ENCODE peak calls at places on chromosomes 2 and 18, in five cellular contexts. U, A, X, F and K are unnamed samples.

GRCh38 chr2:12606472-12607000 is 110.2 kb upstream of the TRIB2 start:
- DNase-seq in U (peak; percentile 67), A (no peak), X (peak; percentile 20), F (no peak), K (no peak)

GRCh38 chr2:191635333-191636234 is 42.4 kb upstream of the NABP1 start:
- DNase-seq in U (peak; percentile 95), A (no peak), X (peak; percentile 60), F (no peak), K (no peak)

GRCh38 chr2:148814143-148814852 is 60.7 kb upstream of the KIF5C start:
- DNase-seq in U (peak; percentile 70), A (no peak), X (no peak), F (no peak), K (no peak)

GRCh38 chr2:86074256-86074655 is 31.4 kb downstream of the POLR1A start:
- DNase-seq in U (no peak), A (no peak), X (no peak), F (no peak), K (no peak)

GRCh38 chr2:61343141-61343540 is 127.7 kb downstream of the USP34 start:
- DNase-seq in U (no peak), A (no peak), X (no peak), F (no peak), K (no peak)

GRCh38 chr18:21205695-21206094 is 36.3 kb upstream of the GREB1L start:
- DNase-seq in U (no peak), A (no peak), X (no peak), F (no peak), K (no peak)

GRCh38 chr2:160701822-160702221 is 208.2 kb upstream of the RBMS1 start:
- DNase-seq in U (no peak), A (no peak), X (no peak), F (no peak), K (no peak)

GRCh38 chr2:72828840-72829507 is 3.1 kb upstream of the EXOC6B start:
- DNase-seq in U (peak; percentile 68), A (no peak), X (no peak), F (no peak), K (no peak)

GRCh38 chr2:219500135-219500534 is 1.4 kb downstream of the GMPPA start:
- DNase-seq in U (peak; percentile 49), A (no peak), X (no peak), F (no peak), K (no peak)